ENCODE peak calls at places on chromosome 1, in nine cellular contexts. R, H, A, D, J, M, Y, O and G are unnamed samples.

GRCh38 chr1:55035904-55036303 is 3.4 kb upstream of the PCSK9 start:
- DNase-seq in D (no peak), A (no peak), H (no peak), R (no peak), Y (no peak), J (no peak), O (no peak), M (no peak), G (no peak)

GRCh38 chr1:32867671-32868070 is 3.0 kb downstream of the FNDC5 start:
- DNase-seq in A (no peak), H (no peak), J (no peak), O (no peak), Y (no peak), D (no peak), R (no peak), M (no peak), G (no peak)

GRCh38 chr1:25644962-25645361 is 28.4 kb downstream of the MAN1C1 start:
- DNase-seq in J (no peak), A (no peak), O (no peak), M (no peak), Y (no peak), R (no peak), H (no peak), D (no peak), G (no peak)

GRCh38 chr1:110513511-110513910 is 5.5 kb downstream of the KCNA10 start:
- DNase-seq in R (no peak), O (peak), A (no peak), J (peak), M (no peak), Y (no peak), H (no peak), D (no peak), G (no peak)

GRCh38 chr1:57411262-57411661 is 12.6 kb downstream of the DAB1 start:
- DNase-seq in O (peak), D (no peak), H (no peak), J (peak), A (no peak), M (no peak), R (no peak), Y (peak), G (peak)

GRCh38 chr1:64215576-64215975 is 12.2 kb downstream of the UBE2U start:
- DNase-seq in A (no peak), R (no peak), Y (peak), O (peak), M (no peak), D (no peak), H (no peak), J (no peak), G (peak)

GRCh38 chr1:91736999-91737615 is 148.8 kb downstream of the TGFBR3 start:
- DNase-seq in R (no peak), Y (peak), A (no peak), J (peak), H (no peak), O (peak), D (no peak), M (no peak), G (peak)

GRCh38 chr1:152024228-152024627 is 12.6 kb downstream of the S100A11 start:
- DNase-seq in H (no peak), J (no peak), O (no peak), M (no peak), R (no peak), Y (no peak), D (no peak), A (no peak), G (no peak)

GRCh38 chr1:104852151-104852550 is 1102.5 kb downstream of the AMY1C start:
- DNase-seq in A (no peak), R (no peak), J (no peak), D (no peak), H (no peak), O (no peak), Y (no peak), M (no peak), G (no peak)

GRCh38 chr1:8396912-8397406 is 79.0 kb downstream of the SLC45A1 start:
- DNase-seq in H (no peak), D (no peak), R (no peak), A (peak), Y (peak), J (peak), O (peak), M (peak), G (peak)

GRCh38 chr1:21368514-21369289 is 71.2 kb upstream of the NBPF3 start:
- DNase-seq in M (peak), O (peak), A (peak), J (peak), R (peak), Y (peak), D (peak), H (peak), G (peak)

GRCh38 chr1:198122693-198123092 is 34.1 kb upstream of the NEK7 start:
- DNase-seq in H (no peak), D (no peak), R (no peak), O (peak), A (no peak), Y (peak), M (no peak), J (no peak), G (no peak)

GRCh38 chr1:232718928-232719927 is 86.0 kb upstream of the MAP10 start:
- DNase-seq in Y (no peak), J (no peak), A (no peak), R (no peak), M (no peak), D (no peak), O (no peak), H (no peak), G (no peak)

GRCh38 chr1:89545264-89546038 is 20.8 kb downstream of the LRRC8B start:
- DNase-seq in A (no peak), H (no peak), D (no peak), R (no peak), Y (peak), O (peak), M (peak), J (peak), G (no peak)

GRCh38 chr1:208541225-208541855 is 297.2 kb upstream of the PLXNA2 start:
- DNase-seq in H (no peak), A (no peak), O (no peak), D (no peak), R (no peak), M (no peak), J (no peak), Y (no peak), G (peak)